ENCODE peak calls at places on chromosomes 16 and 17, in four cellular contexts. Z, K, P and M are unnamed samples.

GRCh38 chr17:61076649-61077048 is 323.0 kb upstream of the TBX2 start:
- DNase-seq in Z (no peak), K (no peak), P (no peak), M (no peak)

GRCh38 chr17:40349477-40350409 is 14.8 kb downstream of the GJD3 start:
- DNase-seq in Z (no peak), K (no peak), P (no peak), M (no peak)

GRCh38 chr16:77812856-77813523 is 24.6 kb downstream of the VAT1L start:
- DNase-seq in Z (no peak), K (no peak), P (no peak), M (no peak)

GRCh38 chr17:76248013-76248782 is 7.9 kb upstream of the RNF157 start:
- DNase-seq in Z (no peak), K (no peak), P (no peak), M (no peak)

GRCh38 chr17:15511142-15511541 is 43.7 kb upstream of the CDRT4 start:
- DNase-seq in Z (no peak), K (no peak), P (no peak), M (no peak)

GRCh38 chr17:58556833-58557250 is 42.4 kb upstream of the MTMR4 start:
- DNase-seq in Z (no peak), K (no peak), P (no peak), M (no peak)

GRCh38 chr17:21280081-21280518 is 4.4 kb upstream of the MAP2K3 start:
- DNase-seq in Z (peak), K (peak), P (peak), M (peak)

GRCh38 chr17:74566132-74566753 is 1.1 kb downstream of the CD300H start:
- DNase-seq in Z (peak), K (peak), P (no peak), M (peak)

GRCh38 chr16:65829076-65829475 is 537.4 kb upstream of the CDH5 start:
- DNase-seq in Z (no peak), K (no peak), P (no peak), M (no peak)

GRCh38 chr17:72477529-72477928 is 356.7 kb downstream of the SOX9 start:
- DNase-seq in Z (no peak), K (no peak), P (no peak), M (no peak)

GRCh38 chr16:4474192-4474961 is at the start of gene NMRAL1:
- DNase-seq in Z (peak), K (peak), P (peak), M (peak)

GRCh38 chr16:70454221-70455034 is at the start of gene FCSK:
- DNase-seq in Z (peak), K (peak), P (no peak), M (peak)

GRCh38 chr16:55325458-55326109 is 1.6 kb downstream of the IRX6 start:
- DNase-seq in Z (no peak), K (no peak), P (no peak), M (no peak)

GRCh38 chr17:333626-334396 is 18.8 kb downstream of the RPH3AL start:
- DNase-seq in Z (peak), K (no peak), P (no peak), M (peak)

GRCh38 chr17:21295036-21295952 is 10.8 kb downstream of the MAP2K3 start:
- DNase-seq in Z (no peak), K (no peak), P (no peak), M (no peak)

GRCh38 chr17:3986270-3986938 is 22.2 kb upstream of the ATP2A3 start:
- DNase-seq in Z (no peak), K (no peak), P (no peak), M (no peak)

GRCh38 chr17:3990391-3991127 is 26.3 kb upstream of the ATP2A3 start:
- DNase-seq in Z (no peak), K (no peak), P (no peak), M (no peak)

GRCh38 chr17:3986939-3987335 is 22.7 kb upstream of the ATP2A3 start:
- DNase-seq in Z (no peak), K (no peak), P (no peak), M (no peak)

GRCh38 chr17:3989156-3989886 is 25.1 kb upstream of the ATP2A3 start:
- DNase-seq in Z (no peak), K (no peak), P (no peak), M (no peak)

GRCh38 chr17:3988297-3989120 is 24.3 kb upstream of the ATP2A3 start:
- DNase-seq in Z (no peak), K (no peak), P (no peak), M (no peak)
- TF ChIP-seq SP1 in Z (no peak), K (no peak), P (no peak), M (no peak)

DNA sequence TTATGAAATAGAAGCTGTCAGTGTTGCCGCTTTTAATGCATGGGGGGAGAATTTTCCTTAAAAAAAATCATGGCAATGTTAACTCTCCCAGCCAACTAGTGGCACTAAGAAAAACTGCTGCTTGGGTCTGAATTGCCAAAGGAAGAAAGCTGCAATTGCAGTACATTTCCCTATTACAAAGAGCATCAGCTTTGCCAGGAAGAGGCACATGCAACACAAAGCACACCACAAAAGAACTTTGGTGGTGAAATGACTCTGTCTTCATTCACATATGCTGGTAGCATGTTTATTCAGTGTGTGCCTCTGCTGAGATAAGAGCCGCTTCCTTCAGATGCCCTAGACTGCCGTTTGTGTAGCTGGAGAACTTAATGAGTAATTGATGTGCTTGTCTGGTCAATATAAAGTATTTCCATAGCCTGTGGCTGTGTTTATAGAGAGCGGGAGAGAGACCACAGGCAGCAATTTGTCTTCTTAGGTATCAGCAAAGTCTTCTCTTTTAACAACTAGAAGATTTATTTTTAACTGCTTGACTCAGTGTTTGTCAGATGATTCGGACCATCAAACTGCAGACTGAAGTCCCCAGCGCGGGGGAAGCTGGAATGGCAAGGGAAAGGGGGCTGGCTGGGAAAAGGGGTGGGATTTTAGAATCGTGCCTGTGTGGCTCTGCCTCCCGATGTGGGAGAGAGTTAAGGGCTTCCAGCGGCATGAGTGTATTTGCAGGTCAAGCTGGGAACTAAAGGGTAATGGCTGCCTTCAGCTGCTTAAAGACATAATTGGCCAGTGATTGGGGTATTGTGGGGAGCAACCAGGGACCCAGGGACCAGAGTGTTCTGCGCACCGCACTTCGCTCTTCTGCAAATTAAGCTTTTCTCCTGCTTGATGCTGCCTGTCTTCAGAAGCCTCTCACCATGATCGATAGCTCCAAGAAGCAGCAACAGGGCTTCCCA is 115.2 kb downstream of the MRTFB start:
- DNase-seq in Z (peak), K (no peak), P (no peak), M (peak)
- TF ChIP-seq SP1 in Z (no peak), K (no peak), P (no peak), M (no peak)

GRCh38 chr16:67454852-67455251 is 23.9 kb downstream of the HSD11B2 start:
- DNase-seq in Z (no peak), K (no peak), P (no peak), M (no peak)
- TF ChIP-seq SP1 in Z (no peak), K (no peak), P (no peak), M (no peak)

DNA sequence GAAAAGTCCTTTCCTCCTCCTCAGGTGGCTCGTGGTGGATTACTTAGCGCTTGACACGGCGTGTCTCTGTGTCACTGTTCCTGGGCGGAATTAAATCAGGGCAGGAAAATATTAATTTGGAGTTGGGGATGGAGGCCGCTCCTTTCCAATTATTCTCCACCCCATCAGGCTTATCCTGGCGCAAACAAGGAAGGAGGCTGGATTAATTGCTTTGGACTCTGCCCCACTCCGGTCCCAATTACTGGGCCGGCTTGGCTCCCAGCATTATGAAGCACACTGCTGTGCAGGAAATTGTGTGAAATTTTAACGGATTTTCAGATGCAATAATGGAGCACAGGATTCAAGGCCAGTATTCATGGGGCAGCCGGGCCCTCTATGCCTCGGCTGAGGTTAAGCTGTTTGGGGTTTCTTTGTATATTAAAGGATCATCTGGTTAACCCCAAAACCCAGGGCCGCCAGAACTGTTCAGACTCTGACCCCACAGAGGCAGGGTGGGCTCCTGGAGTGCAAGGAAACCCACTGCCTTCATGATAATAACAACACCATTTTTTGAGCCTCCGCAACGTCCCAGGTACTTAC is 87.8 kb downstream of the MRM1 start:
- DNase-seq in Z (no peak), K (no peak), P (no peak), M (no peak)
- TF ChIP-seq SP1 in Z (no peak), K (no peak), P (no peak), M (no peak)